ENCODE peak calls at places on chromosomes 4 and X, in eight cellular contexts. One of them, this sample, is unnamed.

GRCh38 chr4:175385797-175386196 is 426.3 kb downstream of the GPM6A start:
- DNase-seq in esophagus squamous epithelium: no peak
- DNase-seq in stomach: no peak
- DNase-seq in upper lobe of left lung: no peak
- DNase-seq in testis: no peak
- DNase-seq in body of pancreas: no peak
- DNase-seq in suprapubic skin: no peak
- DNase-seq in gastrocnemius medialis: no peak
- DNase-seq in this sample: no peak

GRCh38 chrX:70970482-70970999 is 39.6 kb upstream of the SLC7A3 start:
- DNase-seq in esophagus squamous epithelium: no peak
- DNase-seq in stomach: no peak
- DNase-seq in upper lobe of left lung: no peak
- DNase-seq in testis: no peak
- DNase-seq in body of pancreas: no peak
- DNase-seq in suprapubic skin: no peak
- DNase-seq in gastrocnemius medialis: no peak
- DNase-seq in this sample: no peak

GRCh38 chr4:1204828-1205591 is 32.6 kb upstream of the SPON2 start:
- DNase-seq in esophagus squamous epithelium: no peak
- DNase-seq in stomach: peak; percentile 64
- DNase-seq in upper lobe of left lung: peak; percentile 66
- DNase-seq in testis: peak; percentile 12
- DNase-seq in body of pancreas: peak; percentile 21
- DNase-seq in suprapubic skin: peak; percentile 70
- DNase-seq in gastrocnemius medialis: peak; percentile 1
- DNase-seq in this sample: peak; percentile 95

GRCh38 chrX:22686138-22686541 is 313.6 kb upstream of the DDX53 start:
- DNase-seq in esophagus squamous epithelium: no peak
- DNase-seq in stomach: no peak
- DNase-seq in upper lobe of left lung: no peak
- DNase-seq in testis: peak; percentile 17
- DNase-seq in body of pancreas: peak; percentile 21
- DNase-seq in suprapubic skin: no peak
- DNase-seq in gastrocnemius medialis: peak; percentile 18
- DNase-seq in this sample: no peak

GRCh38 chr4:6526696-6527095 is 48.3 kb upstream of the MAN2B2 start:
- DNase-seq in esophagus squamous epithelium: no peak
- DNase-seq in stomach: no peak
- DNase-seq in upper lobe of left lung: no peak
- DNase-seq in testis: no peak
- DNase-seq in body of pancreas: no peak
- DNase-seq in suprapubic skin: no peak
- DNase-seq in gastrocnemius medialis: no peak
- DNase-seq in this sample: no peak

GRCh38 chrX:102959471-102959870 is 22.4 kb downstream of the RAB40AL start:
- DNase-seq in esophagus squamous epithelium: no peak
- DNase-seq in stomach: no peak
- DNase-seq in upper lobe of left lung: no peak
- DNase-seq in testis: no peak
- DNase-seq in body of pancreas: no peak
- DNase-seq in suprapubic skin: no peak
- DNase-seq in gastrocnemius medialis: no peak
- DNase-seq in this sample: no peak

GRCh38 chr4:109990307-109991257 is 77.9 kb downstream of the EGF start:
- DNase-seq in esophagus squamous epithelium: no peak
- DNase-seq in stomach: no peak
- DNase-seq in upper lobe of left lung: no peak
- DNase-seq in testis: no peak
- DNase-seq in body of pancreas: no peak
- DNase-seq in suprapubic skin: no peak
- DNase-seq in gastrocnemius medialis: no peak
- DNase-seq in this sample: no peak

GRCh38 chr4:87151730-87152129 is 68.7 kb downstream of the KLHL8 start:
- DNase-seq in esophagus squamous epithelium: no peak
- DNase-seq in stomach: no peak
- DNase-seq in upper lobe of left lung: no peak
- DNase-seq in testis: no peak
- DNase-seq in body of pancreas: no peak
- DNase-seq in suprapubic skin: no peak
- DNase-seq in gastrocnemius medialis: no peak
- DNase-seq in this sample: no peak

GRCh38 chrX:120452131-120452530 is 17.0 kb downstream of the LAMP2 start:
- DNase-seq in esophagus squamous epithelium: no peak
- DNase-seq in stomach: no peak
- DNase-seq in upper lobe of left lung: no peak
- DNase-seq in testis: no peak
- DNase-seq in body of pancreas: no peak
- DNase-seq in suprapubic skin: no peak
- DNase-seq in gastrocnemius medialis: no peak
- DNase-seq in this sample: no peak

GRCh38 chr4:6250235-6250983 is 19.2 kb upstream of the WFS1 start:
- DNase-seq in esophagus squamous epithelium: no peak
- DNase-seq in stomach: no peak
- DNase-seq in upper lobe of left lung: no peak
- DNase-seq in testis: no peak
- DNase-seq in body of pancreas: no peak
- DNase-seq in suprapubic skin: no peak
- DNase-seq in gastrocnemius medialis: no peak
- DNase-seq in this sample: no peak

GRCh38 chr4:107034091-107034698 is 1.9 kb downstream of the DKK2 start:
- DNase-seq in esophagus squamous epithelium: no peak
- DNase-seq in stomach: no peak
- DNase-seq in upper lobe of left lung: peak; percentile 54
- DNase-seq in testis: peak; percentile 56
- DNase-seq in body of pancreas: no peak
- DNase-seq in suprapubic skin: peak; percentile 76
- DNase-seq in gastrocnemius medialis: peak; percentile 2
- DNase-seq in this sample: no peak

DNA sequence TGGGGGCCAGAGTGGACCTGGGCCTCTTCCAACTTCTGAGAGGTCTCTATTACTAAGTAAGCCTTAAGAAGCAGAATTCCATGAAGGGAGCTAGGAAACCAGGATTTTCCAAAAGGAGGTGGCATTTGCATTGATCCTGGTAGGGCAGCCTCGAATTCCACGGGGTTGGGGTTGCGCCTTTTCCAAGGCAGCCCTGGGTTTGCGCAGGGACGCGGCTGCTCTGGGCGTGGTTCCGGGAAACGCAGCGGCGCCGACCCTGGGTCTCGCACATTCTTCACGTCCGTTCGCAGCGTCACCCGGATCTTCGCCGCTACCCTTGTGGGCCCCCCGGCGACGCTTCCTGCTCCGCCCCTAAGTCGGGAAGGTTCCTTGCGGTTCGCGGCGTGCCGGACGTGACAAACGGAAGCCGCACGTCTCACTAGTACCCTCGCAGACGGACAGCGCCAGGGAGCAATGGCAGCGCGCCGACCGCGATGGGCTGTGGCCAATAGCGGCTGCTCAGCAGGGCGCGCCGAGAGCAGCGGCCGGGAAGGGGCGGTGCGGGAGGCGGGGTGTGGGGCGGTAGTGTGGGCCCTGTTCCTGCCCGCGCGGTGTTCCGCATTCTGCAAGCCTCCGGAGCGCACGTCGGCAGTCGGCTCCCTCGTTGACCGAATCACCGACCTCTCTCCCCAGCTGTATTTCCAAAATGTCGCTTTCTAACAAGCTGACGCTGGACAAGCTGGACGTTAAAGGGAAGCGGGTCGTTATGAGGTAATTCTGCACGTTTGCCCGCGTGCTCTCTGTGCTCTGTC is at the start of gene PGK1:
- DNase-seq in esophagus squamous epithelium: peak; percentile 73
- DNase-seq in stomach: peak; percentile 97
- DNase-seq in upper lobe of left lung: peak; percentile 99
- DNase-seq in testis: peak; percentile 95
- DNase-seq in body of pancreas: peak; percentile 95
- DNase-seq in suprapubic skin: peak; percentile 97
- DNase-seq in gastrocnemius medialis: peak; percentile 90
- DNase-seq in this sample: peak; percentile 90
- TF ChIP-seq POLR2A in esophagus squamous epithelium: no peak
- TF ChIP-seq POLR2A in stomach: peak; percentile 71
- TF ChIP-seq POLR2A in upper lobe of left lung: peak; percentile 69
- TF ChIP-seq POLR2A in testis: peak; percentile 25
- TF ChIP-seq POLR2A in body of pancreas: peak; percentile 87
- TF ChIP-seq POLR2A in suprapubic skin: peak; percentile 84
- TF ChIP-seq POLR2A in gastrocnemius medialis: peak; percentile 88
- TF ChIP-seq POLR2A in this sample: peak; percentile 89

GRCh38 chrX:65677954-65678469 is 10.6 kb downstream of the MSN start:
- DNase-seq in esophagus squamous epithelium: no peak
- DNase-seq in stomach: no peak
- DNase-seq in upper lobe of left lung: no peak
- DNase-seq in testis: peak; percentile 23
- DNase-seq in body of pancreas: peak; percentile 46
- DNase-seq in suprapubic skin: no peak
- DNase-seq in gastrocnemius medialis: no peak
- DNase-seq in this sample: no peak

GRCh38 chrX:65671286-65671685 is 3.8 kb downstream of the MSN start:
- DNase-seq in esophagus squamous epithelium: no peak
- DNase-seq in stomach: no peak
- DNase-seq in upper lobe of left lung: no peak
- DNase-seq in testis: no peak
- DNase-seq in body of pancreas: no peak
- DNase-seq in suprapubic skin: no peak
- DNase-seq in gastrocnemius medialis: no peak
- DNase-seq in this sample: no peak

GRCh38 chrX:65671966-65672365 is 4.5 kb downstream of the MSN start:
- DNase-seq in esophagus squamous epithelium: no peak
- DNase-seq in stomach: no peak
- DNase-seq in upper lobe of left lung: no peak
- DNase-seq in testis: no peak
- DNase-seq in body of pancreas: no peak
- DNase-seq in suprapubic skin: no peak
- DNase-seq in gastrocnemius medialis: no peak
- DNase-seq in this sample: no peak

GRCh38 chrX:65673857-65674350 is 6.5 kb downstream of the MSN start:
- DNase-seq in esophagus squamous epithelium: no peak
- DNase-seq in stomach: no peak
- DNase-seq in upper lobe of left lung: no peak
- DNase-seq in testis: no peak
- DNase-seq in body of pancreas: no peak
- DNase-seq in suprapubic skin: no peak
- DNase-seq in gastrocnemius medialis: no peak
- DNase-seq in this sample: no peak

GRCh38 chrX:65674351-65674893 is 7.0 kb downstream of the MSN start:
- DNase-seq in esophagus squamous epithelium: no peak
- DNase-seq in stomach: no peak
- DNase-seq in upper lobe of left lung: no peak
- DNase-seq in testis: no peak
- DNase-seq in body of pancreas: no peak
- DNase-seq in suprapubic skin: no peak
- DNase-seq in gastrocnemius medialis: no peak
- DNase-seq in this sample: no peak
- H3K4me1 ChIP-seq in esophagus squamous epithelium: peaks cover 100% of the 10 kb centered on the region
- H3K4me1 ChIP-seq in stomach: peaks cover 24% of the 10 kb centered on the region
- H3K4me1 ChIP-seq in upper lobe of left lung: peaks cover 82% of the 10 kb centered on the region
- H3K4me1 ChIP-seq in testis: peaks cover 3% of the 10 kb centered on the region
- H3K4me1 ChIP-seq in body of pancreas: peaks cover 18% of the 10 kb centered on the region
- H3K4me1 ChIP-seq in suprapubic skin: peaks cover 85% of the 10 kb centered on the region
- H3K4me1 ChIP-seq in gastrocnemius medialis: peaks cover 54% of the 10 kb centered on the region
- H3K4me1 ChIP-seq in this sample: peaks cover 11% of the 10 kb centered on the region

DNA sequence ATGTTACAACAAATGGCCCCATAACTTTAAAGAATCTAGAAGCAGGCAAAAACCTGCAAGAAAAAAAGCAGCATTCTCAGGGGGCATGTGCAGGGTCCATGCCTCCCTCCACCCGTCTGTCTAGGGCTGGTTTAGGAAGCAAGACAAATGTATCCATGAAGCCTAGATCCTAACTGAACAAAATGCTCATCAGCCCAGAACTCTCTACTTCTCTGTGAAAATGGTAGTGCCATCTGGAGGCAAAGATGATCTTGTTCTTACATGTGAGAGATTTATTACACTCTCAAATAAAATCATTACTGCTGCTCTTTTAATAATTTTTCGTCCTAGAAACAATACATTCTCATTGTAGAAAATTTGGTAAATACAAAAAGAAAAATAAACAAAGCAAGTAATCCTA is 26.7 kb downstream of the NR3C2 start:
- DNase-seq in esophagus squamous epithelium: no peak
- DNase-seq in stomach: no peak
- DNase-seq in upper lobe of left lung: no peak
- DNase-seq in testis: no peak
- DNase-seq in body of pancreas: no peak
- DNase-seq in suprapubic skin: no peak
- DNase-seq in gastrocnemius medialis: no peak
- DNase-seq in this sample: no peak
- TF ChIP-seq CTCF in esophagus squamous epithelium: no peak
- TF ChIP-seq CTCF in stomach: no peak
- TF ChIP-seq CTCF in upper lobe of left lung: no peak
- TF ChIP-seq CTCF in testis: no peak
- TF ChIP-seq CTCF in body of pancreas: no peak
- TF ChIP-seq CTCF in suprapubic skin: no peak
- TF ChIP-seq CTCF in gastrocnemius medialis: no peak
- TF ChIP-seq CTCF in this sample: no peak

GRCh38 chr4:24795666-24796381 is 451 bp downstream of the SOD3 start:
- DNase-seq in esophagus squamous epithelium: no peak
- DNase-seq in stomach: no peak
- DNase-seq in upper lobe of left lung: no peak
- DNase-seq in testis: peak; percentile 25
- DNase-seq in body of pancreas: no peak
- DNase-seq in suprapubic skin: no peak
- DNase-seq in gastrocnemius medialis: no peak
- DNase-seq in this sample: no peak

GRCh38 chr4:24793219-24794005 is 2.0 kb upstream of the SOD3 start:
- DNase-seq in esophagus squamous epithelium: no peak
- DNase-seq in stomach: no peak
- DNase-seq in upper lobe of left lung: no peak
- DNase-seq in testis: no peak
- DNase-seq in body of pancreas: no peak
- DNase-seq in suprapubic skin: no peak
- DNase-seq in gastrocnemius medialis: no peak
- DNase-seq in this sample: no peak

GRCh38 chr4:24794111-24794860 is 1.1 kb upstream of the SOD3 start:
- DNase-seq in esophagus squamous epithelium: no peak
- DNase-seq in stomach: no peak
- DNase-seq in upper lobe of left lung: no peak
- DNase-seq in testis: peak; percentile 30
- DNase-seq in body of pancreas: peak; percentile 24
- DNase-seq in suprapubic skin: peak; percentile 74
- DNase-seq in gastrocnemius medialis: no peak
- DNase-seq in this sample: no peak

GRCh38 chr4:24796632-24797031 is 1.3 kb downstream of the SOD3 start:
- DNase-seq in esophagus squamous epithelium: no peak
- DNase-seq in stomach: no peak
- DNase-seq in upper lobe of left lung: no peak
- DNase-seq in testis: no peak
- DNase-seq in body of pancreas: no peak
- DNase-seq in suprapubic skin: no peak
- DNase-seq in gastrocnemius medialis: no peak
- DNase-seq in this sample: no peak

GRCh38 chr4:24794916-24795665 is at the start of gene SOD3:
- DNase-seq in esophagus squamous epithelium: no peak
- DNase-seq in stomach: peak; percentile 79
- DNase-seq in upper lobe of left lung: peak; percentile 63
- DNase-seq in testis: peak; percentile 91
- DNase-seq in body of pancreas: peak; percentile 89
- DNase-seq in suprapubic skin: peak; percentile 86
- DNase-seq in gastrocnemius medialis: peak; percentile 48
- DNase-seq in this sample: peak; percentile 65
- TF ChIP-seq POLR2A in esophagus squamous epithelium: no peak
- TF ChIP-seq POLR2A in stomach: peak; percentile 20
- TF ChIP-seq POLR2A in upper lobe of left lung: peak; percentile 49
- TF ChIP-seq POLR2A in testis: no peak
- TF ChIP-seq POLR2A in body of pancreas: peak; percentile 71
- TF ChIP-seq POLR2A in suprapubic skin: peak; percentile 51
- TF ChIP-seq POLR2A in gastrocnemius medialis: peak; percentile 18
- TF ChIP-seq POLR2A in this sample: no peak

This sample was measured in Peyer's patch.